ENCODE peak calls at places on chromosomes 6 and 20, in five cellular contexts. One of them, this sample, is unnamed. For H3K4me1, the result is how much of the 10 kb centered on the place peaks cover.

GRCh38 chr6:13194852-13195251 is 133.5 kb downstream of the TBC1D7 start:
- DNase-seq in cardiac muscle cell: peak
- DNase-seq in ovary: peak
- DNase-seq in upper lobe of right lung: no peak
- DNase-seq in GM23338: peak
- DNase-seq in this sample: peak

GRCh38 chr6:160462551-160463109 is 114.5 kb downstream of the SLC22A3 start:
- DNase-seq in upper lobe of right lung: no peak
- DNase-seq in ovary: no peak
- DNase-seq in GM23338: no peak
- DNase-seq in cardiac muscle cell: peak
- DNase-seq in this sample: no peak

GRCh38 chr6:34043371-34043770 is 102.5 kb downstream of the GRM4 start:
- DNase-seq in upper lobe of right lung: no peak
- DNase-seq in ovary: no peak
- DNase-seq in GM23338: no peak
- DNase-seq in cardiac muscle cell: no peak
- DNase-seq in this sample: no peak

GRCh38 chr6:13455604-13456003 is 31.8 kb downstream of the GFOD1 start:
- DNase-seq in ovary: no peak
- DNase-seq in GM23338: no peak
- DNase-seq in upper lobe of right lung: no peak
- DNase-seq in cardiac muscle cell: no peak
- DNase-seq in this sample: no peak

GRCh38 chr6:39752835-39753744 is 27.9 kb upstream of the KIF6 start:
- DNase-seq in upper lobe of right lung: no peak
- DNase-seq in GM23338: no peak
- DNase-seq in ovary: no peak
- DNase-seq in cardiac muscle cell: no peak
- DNase-seq in this sample: no peak

GRCh38 chr6:53410508-53411258 is 61.9 kb upstream of the ELOVL5 start:
- DNase-seq in cardiac muscle cell: peak
- DNase-seq in upper lobe of right lung: peak
- DNase-seq in GM23338: peak
- DNase-seq in ovary: peak
- DNase-seq in this sample: peak

GRCh38 chr20:53914091-53914860 is 156.1 kb downstream of the BCAS1 start:
- DNase-seq in ovary: no peak
- DNase-seq in GM23338: no peak
- DNase-seq in upper lobe of right lung: no peak
- DNase-seq in cardiac muscle cell: peak
- DNase-seq in this sample: no peak

GRCh38 chr6:130020106-130020851 is 1.9 kb downstream of the L3MBTL3 start:
- DNase-seq in ovary: peak
- DNase-seq in GM23338: peak
- DNase-seq in cardiac muscle cell: peak
- DNase-seq in upper lobe of right lung: peak
- DNase-seq in this sample: peak

GRCh38 chr6:154169193-154169847 is 130.3 kb downstream of the OPRM1 start:
- DNase-seq in ovary: no peak
- DNase-seq in cardiac muscle cell: peak
- DNase-seq in upper lobe of right lung: peak
- DNase-seq in GM23338: no peak
- DNase-seq in this sample: no peak

GRCh38 chr6:142088858-142089216 is 43.9 kb upstream of the GJE1 start:
- DNase-seq in cardiac muscle cell: peak
- DNase-seq in GM23338: peak
- DNase-seq in upper lobe of right lung: peak
- DNase-seq in ovary: no peak
- DNase-seq in this sample: no peak

GRCh38 chr20:5181955-5182354 is 55.1 kb downstream of the CDS2 start:
- DNase-seq in upper lobe of right lung: no peak
- DNase-seq in GM23338: no peak
- DNase-seq in cardiac muscle cell: peak
- DNase-seq in ovary: no peak
- DNase-seq in this sample: no peak

GRCh38 chr20:36555248-36555647 is 13.9 kb downstream of the MYL9 start:
- DNase-seq in upper lobe of right lung: no peak
- DNase-seq in ovary: no peak
- DNase-seq in cardiac muscle cell: no peak
- DNase-seq in GM23338: no peak
- DNase-seq in this sample: no peak

GRCh38 chr6:30555428-30556005 is 772 bp downstream of the GNL1 start:
- DNase-seq in upper lobe of right lung: peak
- DNase-seq in GM23338: peak
- DNase-seq in ovary: peak
- DNase-seq in cardiac muscle cell: peak
- DNase-seq in this sample: peak

GRCh38 chr6:167654389-167654788 is 172.3 kb upstream of the AFDN start:
- DNase-seq in upper lobe of right lung: no peak
- DNase-seq in GM23338: no peak
- DNase-seq in cardiac muscle cell: no peak
- DNase-seq in ovary: no peak
- DNase-seq in this sample: no peak

GRCh38 chr6:15491255-15491985 is 171.4 kb downstream of the DTNBP1 start:
- DNase-seq in ovary: peak
- DNase-seq in cardiac muscle cell: peak
- DNase-seq in GM23338: peak
- DNase-seq in upper lobe of right lung: no peak
- DNase-seq in this sample: peak

GRCh38 chr6:18528084-18528743 is 141.1 kb downstream of the RNF144B start:
- DNase-seq in upper lobe of right lung: no peak
- DNase-seq in ovary: no peak
- DNase-seq in cardiac muscle cell: peak
- DNase-seq in GM23338: peak
- DNase-seq in this sample: no peak

GRCh38 chr6:43328528-43328927 is 19.9 kb upstream of the CRIP3 start:
- DNase-seq in cardiac muscle cell: no peak
- DNase-seq in ovary: no peak
- DNase-seq in upper lobe of right lung: no peak
- DNase-seq in GM23338: no peak
- DNase-seq in this sample: no peak

GRCh38 chr6:105609375-105609991 is 206.6 kb upstream of the PREP start:
- DNase-seq in upper lobe of right lung: peak
- DNase-seq in cardiac muscle cell: no peak
- DNase-seq in ovary: peak
- DNase-seq in GM23338: no peak
- DNase-seq in this sample: peak

GRCh38 chr6:13157293-13157692 is 171.0 kb downstream of the TBC1D7 start:
- DNase-seq in GM23338: no peak
- DNase-seq in cardiac muscle cell: no peak
- DNase-seq in ovary: no peak
- DNase-seq in upper lobe of right lung: no peak
- DNase-seq in this sample: no peak

GRCh38 chr6:21870071-21870729 is 276.6 kb downstream of the SOX4 start:
- DNase-seq in ovary: no peak
- DNase-seq in upper lobe of right lung: no peak
- DNase-seq in cardiac muscle cell: no peak
- DNase-seq in GM23338: no peak
- DNase-seq in this sample: no peak

GRCh38 chr6:169810066-169810989 is 58.9 kb downstream of the ERMARD start:
- DNase-seq in cardiac muscle cell: no peak
- DNase-seq in GM23338: peak
- DNase-seq in ovary: no peak
- DNase-seq in upper lobe of right lung: no peak
- DNase-seq in this sample: peak

GRCh38 chr6:87944541-87944954 is 103.1 kb upstream of the SPACA1 start:
- DNase-seq in upper lobe of right lung: peak
- DNase-seq in cardiac muscle cell: peak
- DNase-seq in GM23338: peak
- DNase-seq in ovary: no peak
- DNase-seq in this sample: no peak

GRCh38 chr6:46175446-46175845 is 4.7 kb upstream of the ENPP5 start:
- DNase-seq in upper lobe of right lung: no peak
- DNase-seq in cardiac muscle cell: peak
- DNase-seq in GM23338: no peak
- DNase-seq in ovary: no peak
- DNase-seq in this sample: no peak

DNA sequence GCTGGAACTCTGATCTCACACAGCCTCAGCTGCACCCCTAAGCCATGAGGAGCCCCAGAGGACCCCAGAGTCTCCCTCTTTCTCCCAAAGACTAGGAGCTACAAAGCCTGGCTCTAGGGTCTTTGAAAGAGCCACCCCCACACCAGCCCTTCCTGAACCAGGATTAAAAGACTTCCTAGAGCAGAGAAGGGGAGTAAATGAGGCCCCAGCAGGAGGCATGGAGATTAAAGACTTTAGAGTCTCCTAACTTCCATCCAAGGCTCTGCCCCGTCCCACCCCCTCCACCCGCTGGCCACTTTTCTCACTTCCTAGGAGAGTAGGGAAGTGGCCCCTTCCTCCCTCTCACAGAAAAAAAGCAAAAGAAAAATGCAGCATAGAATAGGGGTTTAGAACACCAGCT is 1.7 kb downstream of the PREX1 start:
- DNase-seq in GM23338: peak
- DNase-seq in ovary: no peak
- DNase-seq in cardiac muscle cell: no peak
- DNase-seq in upper lobe of right lung: no peak
- DNase-seq in this sample: no peak
- H3K4me1 ChIP-seq in GM23338: under half
- H3K4me1 ChIP-seq in ovary: under half
- H3K4me1 ChIP-seq in cardiac muscle cell: under half
- H3K4me1 ChIP-seq in upper lobe of right lung: under half
- H3K4me1 ChIP-seq in this sample: under half

GRCh38 chr6:37242429-37243052 is 15.0 kb upstream of the TBC1D22B start:
- DNase-seq in ovary: no peak
- DNase-seq in upper lobe of right lung: no peak
- DNase-seq in cardiac muscle cell: peak
- DNase-seq in GM23338: no peak
- DNase-seq in this sample: peak

GRCh38 chr6:37243131-37243815 is 14.3 kb upstream of the TBC1D22B start:
- DNase-seq in ovary: no peak
- DNase-seq in GM23338: no peak
- DNase-seq in cardiac muscle cell: no peak
- DNase-seq in upper lobe of right lung: no peak
- DNase-seq in this sample: no peak

GRCh38 chr6:37242042-37242428 is 15.5 kb upstream of the TBC1D22B start:
- DNase-seq in cardiac muscle cell: no peak
- DNase-seq in GM23338: no peak
- DNase-seq in ovary: no peak
- DNase-seq in upper lobe of right lung: no peak
- DNase-seq in this sample: no peak

GRCh38 chr6:37243816-37244370 is 13.7 kb upstream of the TBC1D22B start:
- DNase-seq in upper lobe of right lung: no peak
- DNase-seq in GM23338: no peak
- DNase-seq in ovary: no peak
- DNase-seq in cardiac muscle cell: no peak
- DNase-seq in this sample: no peak

DNA sequence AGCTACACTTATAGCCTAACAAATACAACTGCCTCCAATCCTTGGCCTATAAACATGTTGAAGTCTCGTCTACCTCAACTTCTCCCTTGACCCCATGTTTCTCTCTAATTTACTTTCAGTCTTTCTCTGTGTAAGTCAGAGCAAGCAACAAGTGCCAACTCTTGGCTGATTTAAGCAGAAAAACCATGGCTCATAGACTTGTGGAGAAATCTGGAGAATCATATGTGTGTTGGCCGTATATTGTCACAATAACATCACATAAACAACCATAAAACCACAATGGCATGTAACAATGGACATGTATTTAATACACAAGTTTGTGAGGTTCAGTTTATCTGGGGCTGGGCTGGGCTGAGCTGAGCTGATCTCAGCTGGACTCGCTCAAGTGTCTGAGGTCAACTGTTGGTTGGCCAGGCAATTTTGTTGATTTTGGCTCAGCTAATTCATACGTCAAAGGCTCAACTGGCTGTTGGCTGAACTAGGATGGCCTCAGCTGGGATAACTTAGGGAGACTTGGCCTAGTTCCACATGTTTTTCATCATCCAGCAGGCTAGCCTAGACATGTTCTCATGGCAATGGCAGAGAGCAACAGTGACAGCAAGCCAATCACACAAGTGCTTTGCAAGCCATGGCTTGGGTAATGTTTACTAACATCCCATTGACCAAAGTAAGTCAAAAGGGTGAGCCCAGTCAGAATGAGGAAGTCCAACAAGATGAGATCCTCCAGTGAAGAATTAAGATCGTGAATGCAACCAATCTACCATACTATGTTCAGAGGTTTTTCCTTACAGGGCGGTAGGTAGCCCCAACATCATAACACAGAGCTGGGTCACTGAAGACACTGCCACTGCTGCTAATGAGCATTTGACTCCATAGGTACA is 12.9 kb upstream of the TBC1D22B start:
- DNase-seq in ovary: peak
- DNase-seq in GM23338: no peak
- DNase-seq in upper lobe of right lung: peak
- DNase-seq in cardiac muscle cell: peak
- DNase-seq in this sample: peak
- H3K4me1 ChIP-seq in ovary: under half
- H3K4me1 ChIP-seq in GM23338: under half
- H3K4me1 ChIP-seq in upper lobe of right lung: under half
- H3K4me1 ChIP-seq in cardiac muscle cell: under half
- H3K4me1 ChIP-seq in this sample: under half

GRCh38 chr6:85408039-85408438 is 41.8 kb upstream of the NT5E start:
- DNase-seq in GM23338: peak
- DNase-seq in ovary: no peak
- DNase-seq in upper lobe of right lung: no peak
- DNase-seq in cardiac muscle cell: no peak
- DNase-seq in this sample: no peak

GRCh38 chr6:85405853-85406198 is 44.1 kb upstream of the NT5E start:
- DNase-seq in cardiac muscle cell: no peak
- DNase-seq in GM23338: no peak
- DNase-seq in upper lobe of right lung: no peak
- DNase-seq in ovary: no peak
- DNase-seq in this sample: no peak

GRCh38 chr6:85405175-85405852 is 44.6 kb upstream of the NT5E start:
- DNase-seq in cardiac muscle cell: no peak
- DNase-seq in GM23338: no peak
- DNase-seq in upper lobe of right lung: no peak
- DNase-seq in ovary: no peak
- DNase-seq in this sample: peak

GRCh38 chr6:85404497-85405174 is 45.2 kb upstream of the NT5E start:
- DNase-seq in GM23338: no peak
- DNase-seq in upper lobe of right lung: no peak
- DNase-seq in ovary: peak
- DNase-seq in cardiac muscle cell: peak
- DNase-seq in this sample: peak

DNA sequence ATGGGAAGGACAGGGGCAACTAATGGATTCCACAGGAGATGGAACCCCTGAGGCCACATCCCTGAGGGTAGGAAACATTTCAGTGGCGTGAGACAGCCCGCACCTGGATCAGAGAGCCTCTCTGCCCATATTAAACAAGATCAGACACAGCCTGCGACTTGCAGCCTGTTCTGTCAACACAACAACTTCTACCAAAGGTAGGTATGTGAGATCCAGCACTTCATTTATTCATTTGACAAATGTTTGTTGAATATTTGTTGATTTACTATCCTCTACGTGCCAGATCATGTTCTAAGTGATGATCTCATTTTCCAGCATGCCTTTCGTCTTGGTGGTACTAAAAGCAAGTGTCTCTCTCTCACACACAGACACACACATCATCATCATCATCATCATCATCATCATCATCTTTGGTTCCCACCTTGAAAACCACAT is 43.2 kb upstream of the NT5E start:
- DNase-seq in upper lobe of right lung: no peak
- DNase-seq in cardiac muscle cell: no peak
- DNase-seq in GM23338: no peak
- DNase-seq in ovary: no peak
- DNase-seq in this sample: no peak
- H3K4me1 ChIP-seq in upper lobe of right lung: under half
- H3K4me1 ChIP-seq in cardiac muscle cell: under half
- H3K4me1 ChIP-seq in GM23338: under half
- H3K4me1 ChIP-seq in ovary: under half
- H3K4me1 ChIP-seq in this sample: under half

GRCh38 chr6:37241131-37241530 is 16.4 kb upstream of the TBC1D22B start:
- DNase-seq in cardiac muscle cell: no peak
- DNase-seq in upper lobe of right lung: no peak
- DNase-seq in GM23338: no peak
- DNase-seq in ovary: no peak
- DNase-seq in this sample: no peak
- H3K4me1 ChIP-seq in cardiac muscle cell: under half
- H3K4me1 ChIP-seq in upper lobe of right lung: under half
- H3K4me1 ChIP-seq in GM23338: under half
- H3K4me1 ChIP-seq in ovary: under half
- H3K4me1 ChIP-seq in this sample: under half

This sample was measured in colonic mucosa.